ENCODE peak calls at places on chromosomes 1 and 21, in eight cellular contexts. B is psoas muscle, E is naive B cell, T is activated T-helper 1 cell treated with Interleukin-2 at 50 U/mL for 16 hours, Q is GOT3, Z is T-helper 9 cell, U is SW480, C is mesendoderm. P is an unnamed sample.

GRCh38 chr21:36164427-36164784 is 7.8 kb downstream of the DOP1B start:
- DNase-seq in E (no peak), C (no peak), B (no peak), Z (no peak), U (no peak), Q (no peak), T (no peak), P (no peak)

GRCh38 chr1:59215766-59216291 is 81.1 kb upstream of the FGGY start:
- DNase-seq in B (no peak), U (no peak), T (no peak), C (no peak), Q (no peak), Z (no peak), E (no peak), P (no peak)

GRCh38 chr1:204591473-204592090 is 75.4 kb downstream of the MDM4 start:
- DNase-seq in C (no peak), E (no peak), T (no peak), Q (no peak), Z (no peak), B (no peak), U (no peak), P (no peak)

GRCh38 chr1:89703469-89703868 is 70.5 kb downstream of the LRRC8C start:
- DNase-seq in E (no peak), Q (no peak), U (no peak), Z (no peak), C (no peak), T (no peak), B (no peak), P (no peak)

GRCh38 chr1:234659538-234659937 is 49.6 kb upstream of the IRF2BP2 start:
- DNase-seq in B (no peak), Q (no peak), E (no peak), C (peak), U (peak), Z (no peak), T (no peak), P (no peak)

GRCh38 chr1:155320661-155321576 is at the start of gene RUSC1:
- DNase-seq in Z (peak), Q (peak), B (peak), E (peak), U (no peak), C (peak), T (peak), P (peak)

GRCh38 chr1:85718678-85719340 is 10.6 kb upstream of the ZNHIT6 start:
- DNase-seq in Q (no peak), Z (no peak), C (no peak), U (no peak), B (no peak), E (no peak), T (no peak), P (no peak)

GRCh38 chr1:244171241-244171985 is 120.3 kb downstream of the ZBTB18 start:
- DNase-seq in Q (no peak), C (no peak), E (no peak), Z (no peak), U (no peak), T (no peak), B (no peak), P (no peak)

GRCh38 chr1:239814306-239814881 is 277.3 kb upstream of the FMN2 start:
- DNase-seq in E (no peak), Z (no peak), U (peak), T (no peak), C (peak), Q (peak), B (no peak), P (no peak)

GRCh38 chr1:103362348-103363007 is 163.0 kb upstream of the RNPC3 start:
- DNase-seq in U (no peak), B (no peak), E (no peak), Z (no peak), Q (no peak), C (no peak), T (no peak), P (no peak)

GRCh38 chr21:39319251-39319756 is 5.9 kb upstream of the BRWD1 start:
- DNase-seq in Q (no peak), C (no peak), U (no peak), B (peak), T (no peak), E (no peak), Z (no peak), P (no peak)

GRCh38 chr1:24007079-24007478 is 27.0 kb upstream of the SRSF10 start:
- DNase-seq in B (no peak), U (no peak), Q (no peak), E (no peak), T (no peak), C (no peak), Z (no peak), P (no peak)

GRCh38 chr1:7919880-7920279 is 20.8 kb downstream of the TNFRSF9 start:
- DNase-seq in B (no peak), E (no peak), T (no peak), U (no peak), Z (no peak), Q (no peak), C (no peak), P (no peak)

GRCh38 chr1:37663426-37664000 is 28.8 kb upstream of the CDCA8 start:
- DNase-seq in C (peak), B (no peak), T (no peak), Z (no peak), Q (no peak), E (no peak), U (no peak), P (no peak)

GRCh38 chr1:241499910-241500309 is 19.6 kb downstream of the FH start:
- DNase-seq in C (peak), Q (no peak), U (peak), Z (no peak), B (no peak), E (no peak), T (no peak), P (no peak)

GRCh38 chr1:205590777-205591513 is 40.9 kb downstream of the ELK4 start:
- DNase-seq in Z (no peak), E (no peak), T (no peak), C (no peak), U (no peak), Q (no peak), B (no peak), P (no peak)

GRCh38 chr1:101451888-101452287 is 215.1 kb downstream of the S1PR1 start:
- DNase-seq in U (no peak), Q (no peak), Z (no peak), E (no peak), T (no peak), C (no peak), B (no peak), P (no peak)

GRCh38 chr1:36913523-36914060 is 120.7 kb downstream of the GRIK3 start:
- DNase-seq in Z (no peak), Q (no peak), T (no peak), U (no peak), C (peak), E (no peak), B (no peak), P (no peak)

GRCh38 chr1:67645495-67646144 is 39.4 kb upstream of the GADD45A start:
- DNase-seq in B (peak), Q (no peak), E (no peak), Z (no peak), T (no peak), C (no peak), U (no peak), P (no peak)

GRCh38 chr1:165900576-165901380 is 73.4 kb downstream of the UCK2 start:
- DNase-seq in Z (no peak), B (no peak), C (peak), T (no peak), Q (no peak), U (no peak), E (no peak), P (no peak)

GRCh38 chr1:55081188-55081904 is 42.0 kb downstream of the PCSK9 start:
- DNase-seq in C (peak), Q (no peak), B (no peak), Z (no peak), U (no peak), T (no peak), E (no peak), P (no peak)

GRCh38 chr21:34523019-34523418 is 11.0 kb upstream of the KCNE1 start:
- DNase-seq in E (no peak), Z (no peak), B (no peak), T (no peak), U (no peak), C (no peak), Q (no peak), P (no peak)

GRCh38 chr1:111707906-111708305 is 31.3 kb downstream of the INKA2 start:
- DNase-seq in U (no peak), E (no peak), Q (no peak), C (no peak), T (no peak), Z (no peak), B (no peak), P (no peak)

GRCh38 chr21:38358666-38359065 is 101.9 kb downstream of the KCNJ15 start:
- DNase-seq in T (no peak), C (no peak), Z (no peak), B (no peak), U (no peak), Q (no peak), E (no peak), P (no peak)

GRCh38 chr1:30572192-30572591 is 151.2 kb downstream of the MATN1 start:
- DNase-seq in C (no peak), B (no peak), T (no peak), U (no peak), Z (no peak), E (no peak), Q (no peak), P (no peak)

GRCh38 chr1:4176841-4177240 is 276.8 kb upstream of the C1orf174 start:
- DNase-seq in Q (no peak), Z (no peak), T (no peak), U (no peak), B (no peak), C (no peak), E (no peak), P (no peak)

GRCh38 chr1:165524639-165525038 is 19.2 kb upstream of the LRRC52 start:
- DNase-seq in U (no peak), Q (no peak), T (no peak), E (no peak), B (no peak), Z (no peak), C (no peak), P (no peak)

GRCh38 chr1:243230914-243231313 is 24.2 kb downstream of the CEP170 start:
- DNase-seq in E (peak), Q (no peak), T (no peak), B (no peak), U (peak), Z (no peak), C (peak), P (no peak)

GRCh38 chr1:225485991-225486530 is 58.2 kb upstream of the LBR start:
- DNase-seq in Q (no peak), T (no peak), B (no peak), E (no peak), Z (no peak), C (no peak), U (peak), P (no peak)

P was measured in CD8-positive, alpha-beta memory T cell.